ENCODE peak calls at places on chromosomes 1 and 21, in five cellular contexts. H is LoVo, S is HEK293T, G is iPS-NIHi11, I is NCI-H69. J is an unnamed sample.

GRCh38 chr1:221478050-221478949 is 263.6 kb downstream of the DUSP10 start:
- DNase-seq in G (peak), I (peak), S (peak), H (peak), J (peak)

GRCh38 chr1:244773513-244773912 is 61.9 kb upstream of the COX20 start:
- DNase-seq in S (no peak), H (no peak), I (no peak), G (no peak), J (no peak)

GRCh38 chr1:41843378-41843777 is 75.3 kb downstream of the HIVEP3 start:
- DNase-seq in G (no peak), H (no peak), I (no peak), S (no peak), J (no peak)

GRCh38 chr1:206703647-206704046 is 18.9 kb downstream of the MAPKAPK2 start:
- DNase-seq in H (no peak), I (no peak), G (no peak), S (no peak), J (peak)

GRCh38 chr1:206940588-206940936 is 5.7 kb downstream of the PIGR start:
- DNase-seq in H (no peak), G (no peak), I (no peak), S (no peak), J (no peak)

GRCh38 chr1:154459044-154459443 is 43.0 kb upstream of the TDRD10 start:
- DNase-seq in S (no peak), G (no peak), H (no peak), I (no peak), J (no peak)

GRCh38 chr21:32007461-32007860 is 134.6 kb downstream of the HUNK start:
- DNase-seq in H (no peak), I (no peak), G (no peak), S (no peak), J (no peak)

GRCh38 chr1:67687649-67688048 is 2.6 kb downstream of the GADD45A start:
- DNase-seq in S (no peak), I (no peak), G (no peak), H (no peak), J (no peak)

GRCh38 chr1:168236836-168237611 is 11.2 kb downstream of the SFT2D2 start:
- DNase-seq in S (no peak), G (no peak), I (no peak), H (no peak), J (no peak)

J was measured in GM12878.